ENCODE peak calls at places on chromosome 4, in five cellular contexts. One of them, this sample, is unnamed.

GRCh38 chr4:123516576-123516975 is 120.0 kb downstream of the SPRY1 start:
- DNase-seq in GM23338: no peak
- DNase-seq in K562: no peak
- DNase-seq in HCT116: no peak
- DNase-seq in mammary epithelial cell: no peak
- DNase-seq in this sample: no peak

GRCh38 chr4:110587666-110588285 is 35.1 kb downstream of the PITX2 start:
- DNase-seq in GM23338: peak; percentile 38
- DNase-seq in K562: no peak
- DNase-seq in HCT116: no peak
- DNase-seq in mammary epithelial cell: no peak
- DNase-seq in this sample: no peak

GRCh38 chr4:127049506-127049905 is 583.3 kb upstream of the INTU start:
- DNase-seq in GM23338: no peak
- DNase-seq in K562: no peak
- DNase-seq in HCT116: no peak
- DNase-seq in mammary epithelial cell: no peak
- DNase-seq in this sample: no peak

GRCh38 chr4:48275247-48275646 is 5.6 kb upstream of the TEC start:
- DNase-seq in GM23338: peak; percentile 75
- DNase-seq in K562: no peak
- DNase-seq in HCT116: peak; percentile 38
- DNase-seq in mammary epithelial cell: peak; percentile 24
- DNase-seq in this sample: peak; percentile 74

GRCh38 chr4:145181091-145181501 is 707 bp upstream of the OTUD4 start:
- DNase-seq in GM23338: no peak
- DNase-seq in K562: no peak
- DNase-seq in HCT116: no peak
- DNase-seq in mammary epithelial cell: no peak
- DNase-seq in this sample: no peak

GRCh38 chr4:123945301-123945700 is 548.7 kb downstream of the SPRY1 start:
- DNase-seq in GM23338: no peak
- DNase-seq in K562: no peak
- DNase-seq in HCT116: no peak
- DNase-seq in mammary epithelial cell: no peak
- DNase-seq in this sample: no peak

GRCh38 chr4:99979872-99980271 is 29.8 kb upstream of the H2AZ1 start:
- DNase-seq in GM23338: no peak
- DNase-seq in K562: no peak
- DNase-seq in HCT116: no peak
- DNase-seq in mammary epithelial cell: no peak
- DNase-seq in this sample: no peak

GRCh38 chr4:53956053-53956452 is 108.4 kb downstream of the CHIC2 start:
- DNase-seq in GM23338: no peak
- DNase-seq in K562: no peak
- DNase-seq in HCT116: no peak
- DNase-seq in mammary epithelial cell: no peak
- DNase-seq in this sample: no peak

GRCh38 chr4:69058410-69059059 is 37.7 kb upstream of the UGT2B7 start:
- DNase-seq in GM23338: peak; percentile 19
- DNase-seq in K562: no peak
- DNase-seq in HCT116: no peak
- DNase-seq in mammary epithelial cell: no peak
- DNase-seq in this sample: no peak

GRCh38 chr4:81518762-81519427 is 47.2 kb upstream of the RASGEF1B start:
- DNase-seq in GM23338: peak; percentile 30
- DNase-seq in K562: no peak
- DNase-seq in HCT116: no peak
- DNase-seq in mammary epithelial cell: no peak
- DNase-seq in this sample: no peak

GRCh38 chr4:139767168-139767567 is 101.5 kb downstream of the MGST2 start:
- DNase-seq in GM23338: no peak
- DNase-seq in K562: no peak
- DNase-seq in HCT116: no peak
- DNase-seq in mammary epithelial cell: no peak
- DNase-seq in this sample: no peak

GRCh38 chr4:27198971-27199370 is 338.3 kb downstream of the STIM2 start:
- DNase-seq in GM23338: no peak
- DNase-seq in K562: no peak
- DNase-seq in HCT116: no peak
- DNase-seq in mammary epithelial cell: no peak
- DNase-seq in this sample: no peak

GRCh38 chr4:172168888-172169287 is 355.7 kb downstream of the GALNTL6 start:
- DNase-seq in GM23338: no peak
- DNase-seq in K562: no peak
- DNase-seq in HCT116: no peak
- DNase-seq in mammary epithelial cell: no peak
- DNase-seq in this sample: no peak

GRCh38 chr4:175509320-175509719 is 302.7 kb downstream of the GPM6A start:
- DNase-seq in GM23338: peak; percentile 83
- DNase-seq in K562: no peak
- DNase-seq in HCT116: peak; percentile 42
- DNase-seq in mammary epithelial cell: no peak
- DNase-seq in this sample: no peak

GRCh38 chr4:152990471-152991131 is 54.5 kb downstream of the FHDC1 start:
- DNase-seq in GM23338: no peak
- DNase-seq in K562: peak; percentile 51
- DNase-seq in HCT116: no peak
- DNase-seq in mammary epithelial cell: no peak
- DNase-seq in this sample: no peak

GRCh38 chr4:126778348-126778747 is 854.4 kb upstream of the INTU start:
- DNase-seq in GM23338: no peak
- DNase-seq in K562: no peak
- DNase-seq in HCT116: peak; percentile 10
- DNase-seq in mammary epithelial cell: peak; percentile 60
- DNase-seq in this sample: no peak

GRCh38 chr4:78477276-78477675 is 74.3 kb upstream of the ANXA3 start:
- DNase-seq in GM23338: no peak
- DNase-seq in K562: no peak
- DNase-seq in HCT116: no peak
- DNase-seq in mammary epithelial cell: peak; percentile 64
- DNase-seq in this sample: no peak

GRCh38 chr4:88448905-88449689 is 7.8 kb upstream of the HERC5 start:
- DNase-seq in GM23338: no peak
- DNase-seq in K562: no peak
- DNase-seq in HCT116: no peak
- DNase-seq in mammary epithelial cell: no peak
- DNase-seq in this sample: no peak

GRCh38 chr4:41745292-41746024 is 3.1 kb downstream of the PHOX2B start:
- DNase-seq in GM23338: peak; percentile 66
- DNase-seq in K562: no peak
- DNase-seq in HCT116: no peak
- DNase-seq in mammary epithelial cell: no peak
- DNase-seq in this sample: no peak

GRCh38 chr4:76688737-76689078 is 209.2 kb downstream of the SOWAHB start:
- DNase-seq in GM23338: peak; percentile 44
- DNase-seq in K562: no peak
- DNase-seq in HCT116: no peak
- DNase-seq in mammary epithelial cell: no peak
- DNase-seq in this sample: peak; percentile 84
- H2AFZ ChIP-seq in GM23338: peak overlapping the region; percentile 20
- H2AFZ ChIP-seq in K562: no peak overlapping the region
- H2AFZ ChIP-seq in HCT116: peak overlapping the region; percentile 93
- H2AFZ ChIP-seq in mammary epithelial cell: peak overlapping the region; percentile 90
- H2AFZ ChIP-seq in this sample: peak overlapping the region; percentile 36

DNA sequence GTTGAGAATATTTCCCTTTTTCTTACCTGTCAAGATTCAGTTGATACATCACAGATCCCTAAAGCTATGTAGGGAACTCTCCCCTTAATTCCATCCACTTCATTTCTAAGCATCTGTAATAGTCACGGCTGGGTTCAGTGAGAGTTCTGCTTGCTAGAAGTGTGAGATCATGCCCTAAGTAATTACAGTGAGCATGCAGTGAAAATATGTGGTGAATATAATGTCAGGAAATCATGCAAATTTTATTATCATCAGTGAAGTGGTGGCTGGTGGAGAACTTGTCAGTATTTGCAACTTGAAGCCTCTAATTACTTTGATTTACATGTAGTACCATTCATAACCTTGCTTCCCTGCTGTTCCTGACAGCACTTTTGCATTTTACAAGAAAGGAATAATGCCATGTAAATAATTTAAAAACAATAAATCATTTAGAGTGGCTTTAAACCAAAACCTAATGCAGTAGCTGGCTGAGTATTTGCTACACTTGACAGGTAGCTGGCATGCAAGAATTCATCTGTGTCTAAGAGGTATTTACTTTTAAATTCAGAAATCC is 28.3 kb upstream of the CFAP299 start:
- DNase-seq in GM23338: no peak
- DNase-seq in K562: no peak
- DNase-seq in HCT116: no peak
- DNase-seq in mammary epithelial cell: peak; percentile 21
- DNase-seq in this sample: no peak
- H3K27ac ChIP-seq in GM23338: no peak overlapping the region
- H3K27ac ChIP-seq in K562: no peak overlapping the region
- H3K27ac ChIP-seq in HCT116: no peak overlapping the region
- H3K27ac ChIP-seq in mammary epithelial cell: peak overlapping the region; percentile 80
- H3K27ac ChIP-seq in this sample: no peak overlapping the region

DNA sequence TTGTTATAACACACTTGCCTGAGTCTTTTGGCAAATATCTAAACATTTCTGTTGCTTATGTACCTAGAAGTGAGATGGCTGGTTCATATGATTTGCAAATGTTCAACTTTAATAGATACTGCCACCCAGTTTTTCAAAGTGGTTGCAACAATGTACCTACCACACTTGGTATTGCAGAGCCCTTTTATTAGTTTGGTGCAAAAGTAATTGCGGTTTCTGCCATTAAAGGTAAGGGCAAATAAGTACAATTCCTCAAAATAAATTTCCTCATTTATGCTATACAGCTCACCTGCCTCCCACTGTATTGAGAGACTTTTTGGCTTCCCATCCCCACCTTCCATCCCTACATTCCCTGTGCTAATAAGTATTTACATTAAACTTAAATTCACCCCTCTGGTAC is 47.7 kb upstream of the COL25A1 start:
- DNase-seq in GM23338: no peak
- DNase-seq in K562: no peak
- DNase-seq in HCT116: no peak
- DNase-seq in mammary epithelial cell: no peak
- DNase-seq in this sample: no peak
- H3K36me3 ChIP-seq in GM23338: no peaks in the 10 kb centered on the region
- H3K36me3 ChIP-seq in K562: no peaks in the 10 kb centered on the region
- H3K36me3 ChIP-seq in HCT116: no peaks in the 10 kb centered on the region
- H3K36me3 ChIP-seq in mammary epithelial cell: no peaks in the 10 kb centered on the region
- H3K36me3 ChIP-seq in this sample: no peaks in the 10 kb centered on the region

DNA sequence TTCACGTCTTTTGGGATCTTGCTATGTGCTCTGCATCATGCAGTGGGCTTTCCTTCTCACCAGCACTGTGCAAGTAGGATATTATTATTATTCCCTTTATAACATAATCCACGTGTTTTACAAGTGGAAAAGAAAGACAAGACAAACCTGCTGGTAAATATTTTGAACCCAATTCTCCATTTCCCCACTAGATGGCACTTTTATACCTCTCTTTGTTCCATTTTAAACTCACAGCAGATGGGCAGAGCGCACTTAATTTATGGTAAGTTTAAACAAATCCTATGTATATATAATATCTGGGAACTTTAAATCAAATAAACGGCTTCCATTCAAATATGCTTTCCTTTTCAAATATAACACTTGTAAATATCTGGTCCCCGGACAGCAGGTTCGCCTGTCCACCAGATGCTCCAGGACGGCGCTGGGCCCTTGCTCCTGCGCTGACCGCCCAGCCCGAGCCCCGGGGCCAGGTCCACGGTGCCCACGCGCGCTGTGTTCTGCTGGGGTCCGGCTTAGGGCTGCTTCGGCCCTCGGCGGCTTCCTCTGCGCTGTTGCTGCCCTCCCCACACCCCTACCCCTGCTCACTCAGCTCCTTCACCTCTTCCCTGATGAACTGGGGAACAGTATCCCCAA is 31.1 kb downstream of the F11 start:
- DNase-seq in GM23338: peak; percentile 75
- DNase-seq in K562: peak; percentile 26
- DNase-seq in HCT116: peak; percentile 56
- DNase-seq in mammary epithelial cell: peak; percentile 29
- DNase-seq in this sample: peak; percentile 46
- H2AFZ ChIP-seq in GM23338: no peak overlapping the region
- H2AFZ ChIP-seq in K562: no peak overlapping the region
- H2AFZ ChIP-seq in HCT116: peak overlapping the region; percentile 51
- H2AFZ ChIP-seq in mammary epithelial cell: no peak overlapping the region
- H2AFZ ChIP-seq in this sample: no peak overlapping the region

GRCh38 chr4:106315476-106315967 is 487 bp downstream of the TBCK start:
- DNase-seq in GM23338: no peak
- DNase-seq in K562: peak; percentile 23
- DNase-seq in HCT116: no peak
- DNase-seq in mammary epithelial cell: peak; percentile 92
- DNase-seq in this sample: peak; percentile 21
- H3K27ac ChIP-seq in GM23338: peak overlapping the region; percentile 92
- H3K27ac ChIP-seq in K562: peak overlapping the region; percentile 99
- H3K27ac ChIP-seq in HCT116: peak overlapping the region; percentile 74
- H3K27ac ChIP-seq in mammary epithelial cell: peak overlapping the region; percentile 98
- H3K27ac ChIP-seq in this sample: peak overlapping the region; percentile 87

This sample was measured in MM.1S.